ENCODE peak calls at places on chromosomes 6 and 20, in eight cellular contexts. Z is coronary artery, S is type B pancreatic cell, E is adrenal gland, W is WTC11, I is mammary epithelial cell, C is stomach, M is B cell. O is an unnamed sample.

GRCh38 chr6:148037496-148037895 is 305.1 kb upstream of the SASH1 start:
- DNase-seq in Z (no peak), S (no peak), E (no peak), W (no peak), I (no peak), C (no peak), M (no peak), O (no peak)

GRCh38 chr6:3841711-3842565 is 7.2 kb upstream of the FAM50B start:
- DNase-seq in Z (peak), S (no peak), E (no peak), W (no peak), I (peak), C (no peak), M (no peak), O (no peak)

GRCh38 chr6:106102034-106102433 is 15.9 kb downstream of the PRDM1 start:
- DNase-seq in Z (no peak), S (no peak), E (no peak), W (no peak), I (no peak), C (no peak), M (no peak), O (no peak)

GRCh38 chr20:32534661-32535240 is 50.4 kb downstream of the NOL4L start:
- DNase-seq in Z (no peak), S (no peak), E (no peak), W (peak), I (no peak), C (no peak), M (no peak), O (no peak)

GRCh38 chr6:158869010-158869603 is 49.9 kb upstream of the EZR start:
- DNase-seq in Z (peak), S (no peak), E (no peak), W (no peak), I (no peak), C (no peak), M (no peak), O (no peak)

GRCh38 chr6:159493888-159494632 is 199.0 kb downstream of the SOD2 start:
- DNase-seq in Z (no peak), S (no peak), E (no peak), W (no peak), I (no peak), C (no peak), M (no peak), O (no peak)

GRCh38 chr6:79570129-79570801 is 33.0 kb upstream of the LCA5 start:
- DNase-seq in Z (no peak), S (no peak), E (no peak), W (peak), I (peak), C (peak), M (no peak), O (no peak)

GRCh38 chr20:34318609-34319443 is 15.7 kb upstream of the AHCY start:
- DNase-seq in Z (no peak), S (no peak), E (no peak), W (no peak), I (no peak), C (no peak), M (no peak), O (no peak)

GRCh38 chr20:63091901-63092659 is 85.3 kb upstream of the BHLHE23 start:
- DNase-seq in Z (peak), S (peak), E (peak), W (peak), I (no peak), C (no peak), M (no peak), O (peak)

GRCh38 chr20:21209668-21210067 is 83.8 kb downstream of the KIZ start:
- DNase-seq in Z (no peak), S (no peak), E (no peak), W (no peak), I (no peak), C (no peak), M (no peak), O (no peak)

GRCh38 chr20:38222231-38222922 is 38.2 kb downstream of the KIAA1755 start:
- DNase-seq in Z (no peak), S (no peak), E (peak), W (peak), I (peak), C (peak), M (peak), O (peak)

GRCh38 chr20:10660661-10661060 is 13.1 kb downstream of the JAG1 start:
- DNase-seq in Z (peak), S (no peak), E (no peak), W (no peak), I (peak), C (no peak), M (no peak), O (no peak)

DNA sequence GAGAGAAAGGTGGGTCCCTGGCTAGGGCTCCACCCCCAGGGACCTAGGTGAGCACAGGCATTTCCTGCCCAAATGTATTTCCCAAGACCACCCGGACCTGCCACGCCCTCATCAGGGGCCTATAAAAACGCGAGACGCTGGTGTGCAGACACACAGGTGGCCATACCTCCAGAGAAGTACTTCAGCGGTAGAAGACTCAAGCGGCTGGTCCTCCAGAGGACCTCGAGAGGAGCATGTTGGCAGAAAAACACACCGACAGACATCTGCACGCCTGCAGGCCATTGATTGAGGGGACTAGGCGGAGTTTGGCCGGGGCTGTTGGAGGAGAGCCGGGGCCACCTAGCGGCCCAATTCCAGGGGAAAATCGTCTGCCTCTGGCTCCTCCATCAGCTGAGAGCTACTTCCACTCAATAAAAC is 695.8 kb upstream of the MMS22L start:
- DNase-seq in Z (no peak), S (no peak), E (no peak), W (peak), I (no peak), C (no peak), M (no peak), O (peak)
- TF ChIP-seq CTCF in Z (no peak), S (no peak), E (no peak), W (peak), I (peak), C (no peak), M (no peak), O (peak)

GRCh38 chr6:13553646-13554045 is 20.8 kb upstream of the SIRT5 start:
- DNase-seq in Z (no peak), S (no peak), E (no peak), W (no peak), I (no peak), C (no peak), M (no peak), O (no peak)

GRCh38 chr6:13559251-13559650 is 15.2 kb upstream of the SIRT5 start:
- DNase-seq in Z (no peak), S (no peak), E (no peak), W (no peak), I (peak), C (no peak), M (no peak), O (no peak)

GRCh38 chr6:13558718-13559117 is 15.7 kb upstream of the SIRT5 start:
- DNase-seq in Z (no peak), S (no peak), E (no peak), W (no peak), I (no peak), C (no peak), M (no peak), O (no peak)

GRCh38 chr6:13550656-13551055 is 23.7 kb upstream of the SIRT5 start:
- DNase-seq in Z (no peak), S (no peak), E (no peak), W (no peak), I (no peak), C (no peak), M (no peak), O (no peak)

GRCh38 chr6:13554929-13555333 is 19.5 kb upstream of the SIRT5 start:
- DNase-seq in Z (no peak), S (no peak), E (no peak), W (peak), I (no peak), C (no peak), M (no peak), O (no peak)
- TF ChIP-seq CTCF in Z (no peak), S (no peak), E (no peak), W (no peak), I (no peak), C (no peak), M (no peak), O (no peak)

GRCh38 chr6:7640607-7641577 is 50.9 kb downstream of the SNRNP48 start:
- DNase-seq in Z (no peak), S (no peak), E (no peak), W (no peak), I (peak), C (no peak), M (no peak), O (no peak)
- TF ChIP-seq CTCF in Z (no peak), S (no peak), E (no peak), W (no peak), I (peak), C (no peak), M (no peak), O (no peak)

DNA sequence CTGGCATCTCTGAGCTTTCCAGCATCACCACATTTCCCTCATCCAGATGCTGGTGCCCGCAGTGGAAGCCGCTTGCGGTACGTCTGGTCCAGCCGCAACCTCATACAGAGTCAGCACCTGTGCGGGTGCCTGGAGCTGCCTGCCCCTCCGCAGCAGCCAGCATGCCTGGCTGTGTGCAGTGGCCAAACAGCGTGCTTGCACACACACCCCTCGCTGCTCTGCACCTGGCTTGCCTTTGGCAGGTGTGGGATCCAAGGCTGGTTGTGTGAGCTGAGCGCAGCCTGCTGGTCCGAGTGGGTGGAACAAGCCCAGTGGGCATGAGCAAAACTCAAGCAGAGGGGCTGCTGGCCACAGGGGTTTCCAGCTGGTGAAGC is 3.1 kb upstream of the HINT3 start:
- DNase-seq in Z (no peak), S (no peak), E (no peak), W (peak), I (peak), C (peak), M (no peak), O (peak)
- TF ChIP-seq CTCF in Z (no peak), S (no peak), E (no peak), W (no peak), I (peak), C (no peak), M (no peak), O (peak)

GRCh38 chr6:124389127-124389526 is 573.1 kb upstream of the RNF217 start:
- DNase-seq in Z (no peak), S (no peak), E (no peak), W (no peak), I (no peak), C (no peak), M (no peak), O (no peak)
- TF ChIP-seq CTCF in Z (no peak), S (no peak), E (no peak), W (no peak), I (peak), C (no peak), M (no peak), O (no peak)

GRCh38 chr6:7042056-7042653 is 65.6 kb upstream of the RREB1 start:
- DNase-seq in Z (no peak), S (no peak), E (no peak), W (no peak), I (no peak), C (peak), M (no peak), O (no peak)
- TF ChIP-seq CTCF in Z (no peak), S (no peak), E (no peak), W (no peak), I (no peak), C (no peak), M (no peak), O (no peak)

DNA sequence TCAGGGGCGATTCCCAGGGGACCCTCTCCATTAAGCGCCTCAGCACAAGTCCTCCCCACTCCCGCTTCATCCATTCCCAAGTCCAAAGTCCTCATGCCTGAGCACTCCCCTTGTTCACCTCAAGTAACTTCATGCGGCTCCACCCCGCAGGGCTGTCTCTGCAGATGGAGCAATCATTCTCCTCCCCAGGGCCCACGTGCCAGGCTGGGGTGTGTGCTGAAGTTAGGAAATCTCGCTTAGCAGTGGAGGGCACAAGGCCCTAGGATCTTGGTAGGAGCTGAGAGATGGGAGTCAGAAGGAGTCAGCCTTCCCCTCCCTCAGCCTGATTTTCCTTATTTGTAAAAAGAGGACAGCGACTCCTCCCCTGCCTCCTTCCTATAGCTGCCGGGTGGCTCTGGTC is 3.5 kb downstream of the TGM3 start:
- DNase-seq in Z (peak), S (no peak), E (no peak), W (no peak), I (no peak), C (peak), M (no peak), O (no peak)
- TF ChIP-seq CTCF in Z (no peak), S (no peak), E (no peak), W (no peak), I (no peak), C (no peak), M (no peak), O (no peak)

DNA sequence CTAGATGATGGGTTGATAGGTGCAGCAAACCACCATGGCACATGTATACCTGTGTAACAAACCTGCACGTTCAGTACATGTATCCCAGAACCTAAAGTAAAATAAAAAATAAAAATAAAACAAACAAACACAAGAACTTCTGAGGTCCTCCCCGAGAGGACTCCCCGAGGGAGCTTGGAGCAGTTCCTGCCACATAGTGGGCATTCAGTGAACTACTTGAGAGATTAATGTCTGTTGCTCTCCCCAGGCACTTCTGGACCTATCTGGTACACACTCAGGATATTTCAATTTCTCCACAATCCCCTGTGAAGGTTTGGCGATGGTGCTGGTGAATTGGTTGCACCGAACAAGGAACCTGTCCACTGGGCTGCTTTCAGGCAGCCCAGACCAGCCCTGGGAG is 311.2 kb downstream of the ESR1 start:
- DNase-seq in Z (no peak), S (no peak), E (no peak), W (no peak), I (no peak), C (no peak), M (no peak), O (no peak)
- TF ChIP-seq CTCF in Z (no peak), S (no peak), E (no peak), W (no peak), I (peak), C (no peak), M (no peak), O (no peak)

GRCh38 chr20:36070451-36070850 is 84.1 kb upstream of the EPB41L1 start:
- DNase-seq in Z (no peak), S (no peak), E (no peak), W (peak), I (no peak), C (no peak), M (no peak), O (no peak)
- TF ChIP-seq CTCF in Z (no peak), S (no peak), E (no peak), W (no peak), I (no peak), C (no peak), M (no peak), O (no peak)

O was measured in BE2C.